ENCODE peak calls at places on chromosomes 12 and 14, in seven cellular contexts. B is CD8-positive, alpha-beta T cell; Z is spleen; G is DND-41; O is GM23248; Q is fibroblast of lung; F is mammary epithelial cell. L is an unnamed sample.

GRCh38 chr14:101072945-101073597 is 169.5 kb upstream of the RTL1 start:
- DNase-seq in B (no peak), Z (peak; percentile 70), G (peak; percentile 8), O (peak; percentile 98), Q (peak; percentile 93), F (peak; percentile 95), L (peak; percentile 98)

GRCh38 chr12:58557646-58558045 is 362.7 kb downstream of the LRIG3 start:
- DNase-seq in B (no peak), Z (no peak), G (no peak), O (no peak), Q (no peak), F (no peak), L (no peak)

GRCh38 chr12:98698603-98699463 is 53.7 kb downstream of the APAF1 start:
- DNase-seq in B (peak; percentile 13), Z (no peak), G (peak; percentile 58), O (peak; percentile 76), Q (peak; percentile 71), F (peak; percentile 44), L (peak; percentile 24)

GRCh38 chr12:92003701-92004100 is 141.9 kb downstream of the BTG1 start:
- DNase-seq in B (no peak), Z (no peak), G (no peak), O (no peak), Q (no peak), F (no peak), L (no peak)

GRCh38 chr14:61566537-61567225 is 128.6 kb upstream of the HIF1A start:
- DNase-seq in B (no peak), Z (no peak), G (no peak), O (peak; percentile 86), Q (peak; percentile 61), F (peak; percentile 71), L (peak; percentile 53)

GRCh38 chr12:79618848-79619404 is 71.8 kb downstream of the PAWR start:
- DNase-seq in B (no peak), Z (no peak), G (no peak), O (peak; percentile 87), Q (peak; percentile 15), F (peak; percentile 89), L (peak; percentile 23)

GRCh38 chr12:47558625-47559345 is 147.0 kb downstream of the RPAP3 start:
- DNase-seq in B (no peak), Z (no peak), G (no peak), O (no peak), Q (no peak), F (no peak), L (no peak)

GRCh38 chr12:51821423-51822260 is 26.9 kb downstream of the FIGNL2 start:
- DNase-seq in B (peak; percentile 43), Z (peak; percentile 84), G (peak; percentile 57), O (peak; percentile 63), Q (no peak), F (no peak), L (no peak)

GRCh38 chr14:79318371-79318770 is 892.9 kb downstream of the DIO2 start:
- DNase-seq in B (no peak), Z (no peak), G (no peak), O (no peak), Q (peak; percentile 9), F (no peak), L (no peak)

GRCh38 chr14:100067971-100068959 is 3.0 kb downstream of the EVL start:
- DNase-seq in B (peak; percentile 87), Z (peak; percentile 91), G (peak; percentile 93), O (peak; percentile 62), Q (no peak), F (peak; percentile 79), L (peak; percentile 38)

GRCh38 chr12:5796171-5797091 is 148.6 kb downstream of the ANO2 start:
- DNase-seq in B (peak; percentile 17), Z (no peak), G (peak; percentile 34), O (peak; percentile 36), Q (no peak), F (no peak), L (peak; percentile 50)

GRCh38 chr14:72882047-72882446 is 11.9 kb downstream of the DPF3 start:
- DNase-seq in B (no peak), Z (no peak), G (no peak), O (no peak), Q (no peak), F (no peak), L (no peak)

GRCh38 chr14:72657214-72657921 is 236.5 kb downstream of the DPF3 start:
- DNase-seq in B (no peak), Z (no peak), G (no peak), O (no peak), Q (peak; percentile 53), F (no peak), L (peak; percentile 77)

GRCh38 chr12:74541074-74541473 is 3.4 kb downstream of the ATXN7L3B start:
- DNase-seq in B (no peak), Z (no peak), G (no peak), O (no peak), Q (no peak), F (no peak), L (no peak)

GRCh38 chr14:59190372-59190771 is 1.9 kb downstream of the DAAM1 start:
- DNase-seq in B (no peak), Z (no peak), G (no peak), O (peak; percentile 55), Q (no peak), F (no peak), L (no peak)

GRCh38 chr14:94320243-94320642 is 2.9 kb downstream of the SERPINA6 start:
- DNase-seq in B (no peak), Z (no peak), G (no peak), O (no peak), Q (no peak), F (peak; percentile 88), L (no peak)

GRCh38 chr12:117119592-117120198 is 20.5 kb upstream of the TESC start:
- DNase-seq in B (peak; percentile 35), Z (no peak), G (peak; percentile 59), O (no peak), Q (no peak), F (no peak), L (no peak)

GRCh38 chr12:107570721-107571120 is 114.9 kb upstream of the PWP1 start:
- DNase-seq in B (no peak), Z (no peak), G (no peak), O (peak; percentile 69), Q (peak; percentile 9), F (no peak), L (peak; percentile 74)

GRCh38 chr14:102304611-102305506 is at the start of gene MOK:
- DNase-seq in B (peak; percentile 98), Z (peak; percentile 98), G (peak; percentile 97), O (peak; percentile 99), Q (peak; percentile 94), F (peak; percentile 94), L (peak; percentile 89)

GRCh38 chr14:29741909-29742401 is 185.7 kb downstream of the PRKD1 start:
- DNase-seq in B (no peak), Z (no peak), G (no peak), O (peak; percentile 46), Q (peak; percentile 72), F (no peak), L (peak; percentile 21)

GRCh38 chr14:33956640-33957039 is 5.8 kb upstream of the EGLN3 start:
- DNase-seq in B (no peak), Z (no peak), G (no peak), O (no peak), Q (no peak), F (no peak), L (no peak)

GRCh38 chr12:66584673-66585072 is 94.2 kb downstream of the GRIP1 start:
- DNase-seq in B (no peak), Z (no peak), G (no peak), O (peak; percentile 1), Q (no peak), F (peak; percentile 35), L (no peak)

GRCh38 chr14:55706341-55706684 is 126.3 kb downstream of the KTN1 start:
- DNase-seq in B (no peak), Z (no peak), G (no peak), O (no peak), Q (no peak), F (no peak), L (no peak)

GRCh38 chr12:51270067-51270846 is at the start of gene SMAGP:
- DNase-seq in B (peak; percentile 44), Z (peak; percentile 90), G (peak; percentile 77), O (peak; percentile 66), Q (peak; percentile 34), F (peak; percentile 69), L (peak; percentile 59)

GRCh38 chr12:56014205-56014604 is 6.6 kb upstream of the IKZF4 start:
- DNase-seq in B (no peak), Z (no peak), G (no peak), O (no peak), Q (no peak), F (no peak), L (no peak)

GRCh38 chr14:74684444-74684843 is 28.4 kb downstream of the AREL1 start:
- DNase-seq in B (no peak), Z (peak; percentile 90), G (no peak), O (no peak), Q (no peak), F (no peak), L (no peak)

GRCh38 chr12:114935658-114936057 is 251.7 kb upstream of the TBX3 start:
- DNase-seq in B (no peak), Z (no peak), G (no peak), O (no peak), Q (no peak), F (no peak), L (no peak)

DNA sequence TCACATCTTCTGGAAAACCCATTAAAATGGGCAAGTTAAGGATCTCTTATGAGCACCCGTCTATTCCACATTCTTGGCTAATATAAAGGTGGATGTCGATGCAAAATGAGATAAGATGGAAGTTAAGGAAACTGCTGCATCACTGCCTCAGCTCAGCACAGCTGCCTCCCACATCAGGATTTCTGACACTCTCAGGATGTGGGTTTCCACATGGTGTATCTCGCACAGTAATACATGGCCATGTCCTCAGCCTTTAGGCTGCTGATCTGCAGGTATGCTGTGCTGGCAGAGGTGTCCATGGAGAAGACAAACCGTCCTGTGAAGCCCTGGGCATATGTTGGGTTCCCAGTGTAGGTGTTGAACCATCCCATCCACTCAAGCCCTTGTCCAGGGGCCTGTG is 1348.0 kb downstream of the TMEM121 start:
- DNase-seq in B (no peak), Z (no peak), G (peak; percentile 77), O (no peak), Q (no peak), F (no peak), L (no peak)
- H3K4me3 ChIP-seq in B (no peak overlapping the region), Z (no peak overlapping the region), G (no peak overlapping the region), O (no peak overlapping the region), Q (no peak overlapping the region), F (no peak overlapping the region), L (no peak overlapping the region)

GRCh38 chr12:53276511-53276910 is 8.4 kb downstream of the ESPL1 start:
- DNase-seq in B (no peak), Z (no peak), G (no peak), O (no peak), Q (no peak), F (no peak), L (no peak)
- H3K36me3 ChIP-seq in B (no peaks in the 10 kb centered on the region), Z (no peaks in the 10 kb centered on the region), G (peaks cover 88% of the 10 kb centered on the region), O (no peaks in the 10 kb centered on the region), Q (peaks cover 11% of the 10 kb centered on the region), F (peaks cover 8% of the 10 kb centered on the region), L (peaks cover 71% of the 10 kb centered on the region)

GRCh38 chr12:70847871-70848270 is 72.7 kb downstream of the PTPRR start:
- DNase-seq in B (no peak), Z (no peak), G (no peak), O (no peak), Q (no peak), F (no peak), L (no peak)
- H3K9me3 ChIP-seq in B (no peaks in the 10 kb centered on the region), Z (no peaks in the 10 kb centered on the region), G (no peaks in the 10 kb centered on the region), O (no peaks in the 10 kb centered on the region), Q (no peaks in the 10 kb centered on the region), F (no peaks in the 10 kb centered on the region), L (no peaks in the 10 kb centered on the region)

GRCh38 chr14:71371711-71372396 is 464.6 kb downstream of the PCNX1 start:
- DNase-seq in B (no peak), Z (no peak), G (no peak), O (peak; percentile 85), Q (peak; percentile 60), F (peak; percentile 84), L (no peak)
- H3K4me3 ChIP-seq in B (no peak overlapping the region), Z (no peak overlapping the region), G (no peak overlapping the region), O (peak overlapping the region; percentile 58), Q (no peak overlapping the region), F (peak overlapping the region; percentile 19), L (no peak overlapping the region)

L was measured in MG63.